ENCODE peak calls at places on chromosomes 13 and 19, in seven cellular contexts. X is NCI-H1436; M is T-helper 9 cell; E is activated T-helper 9 cell treated with anti-CD3 and anti-CD28 coated beads, Interleukin-2, amount 50 U/mL, for 16 hours; G is stimulated activated CD4-positive, alpha-beta T cell treated with anti-CD3 and anti-CD28 coated beads, Interleukin-2, amount 100 ng/mL, for 48 hours; A is HFFc6; V is SK-N-SH. R is an unnamed sample.

GRCh38 chr19:11624064-11624463 is 26.8 kb downstream of the ZNF627 start:
- DNase-seq in X (no peak), M (no peak), E (no peak), G (no peak), A (no peak), V (no peak), R (no peak)

GRCh38 chr13:85408415-85408814 is 390.8 kb downstream of the SLITRK6 start:
- DNase-seq in X (no peak), M (no peak), E (no peak), G (no peak), A (no peak), V (no peak), R (no peak)

GRCh38 chr13:24709186-24709913 is 29.1 kb downstream of the ATP12A start:
- DNase-seq in X (no peak), M (peak), E (peak), G (peak), A (no peak), V (no peak), R (no peak)

GRCh38 chr13:44575741-44576395 is at the start of gene TSC22D1:
- DNase-seq in X (no peak), M (peak), E (peak), G (peak), A (peak), V (peak), R (no peak)

GRCh38 chr19:3589439-3589838 is 4.2 kb downstream of the GIPC3 start:
- DNase-seq in X (no peak), M (no peak), E (no peak), G (no peak), A (no peak), V (no peak), R (no peak)

GRCh38 chr13:110254151-110254679 is 52.7 kb downstream of the COL4A1 start:
- DNase-seq in X (no peak), M (no peak), E (no peak), G (no peak), A (no peak), V (no peak), R (no peak)

GRCh38 chr13:29936961-29937360 is 86.5 kb upstream of the UBL3 start:
- DNase-seq in X (no peak), M (no peak), E (no peak), G (no peak), A (no peak), V (no peak), R (no peak)

GRCh38 chr13:27125357-27126282 is 46.0 kb downstream of the USP12 start:
- DNase-seq in X (no peak), M (no peak), E (no peak), G (no peak), A (no peak), V (no peak), R (no peak)

GRCh38 chr13:94542917-94543316 is 53.0 kb downstream of the TGDS start:
- DNase-seq in X (no peak), M (no peak), E (no peak), G (no peak), A (no peak), V (peak), R (no peak)

GRCh38 chr13:23671367-23671766 is 101.2 kb downstream of the TNFRSF19 start:
- DNase-seq in X (no peak), M (no peak), E (no peak), G (no peak), A (no peak), V (no peak), R (no peak)

GRCh38 chr13:62418872-62419271 is 1003.2 kb upstream of the PCDH20 start:
- DNase-seq in X (no peak), M (no peak), E (no peak), G (no peak), A (no peak), V (no peak), R (no peak)

GRCh38 chr19:40745402-40745780 is 4.9 kb downstream of the ACTMAP start:
- DNase-seq in X (no peak), M (no peak), E (no peak), G (no peak), A (no peak), V (no peak), R (no peak)

GRCh38 chr19:46806651-46807050 is 18.3 kb upstream of the SLC1A5 start:
- DNase-seq in X (no peak), M (no peak), E (no peak), G (no peak), A (no peak), V (no peak), R (no peak)

GRCh38 chr13:61162636-61163035 is 253.0 kb downstream of the PCDH20 start:
- DNase-seq in X (no peak), M (no peak), E (no peak), G (no peak), A (no peak), V (no peak), R (no peak)

GRCh38 chr13:95571941-95572340 is 19.4 kb downstream of the CLDN10 start:
- DNase-seq in X (no peak), M (no peak), E (no peak), G (no peak), A (no peak), V (no peak), R (no peak)

GRCh38 chr13:24130134-24130792 is 30.3 kb upstream of the SPATA13 start:
- DNase-seq in X (no peak), M (no peak), E (no peak), G (no peak), A (no peak), V (no peak), R (no peak)

GRCh38 chr13:112146073-112146360 is 79.1 kb downstream of the SOX1 start:
- DNase-seq in X (no peak), M (no peak), E (no peak), G (no peak), A (no peak), V (no peak), R (no peak)

GRCh38 chr19:9862897-9863296 is 27.8 kb downstream of the PIN1 start:
- DNase-seq in X (no peak), M (no peak), E (no peak), G (no peak), A (no peak), V (no peak), R (no peak)

GRCh38 chr19:12815088-12815487 is 8.7 kb downstream of the RNASEH2A start:
- DNase-seq in X (no peak), M (no peak), E (no peak), G (no peak), A (no peak), V (no peak), R (no peak)

GRCh38 chr19:54470991-54471782 is 1.9 kb downstream of the CDC42EP5 start:
- DNase-seq in X (no peak), M (no peak), E (no peak), G (no peak), A (no peak), V (no peak), R (no peak)

R was measured in NCI-H774.